ENCODE peak calls at places on chromosomes 1 and 21, in six cellular contexts. H is cardiac septum; Y is AG08395; X is epithelial cell of esophagus; I is Caki2; C is effector memory CD8-positive, alpha-beta T cell. O is an unnamed sample.

GRCh38 chr1:194873328-194873923 is 1687.0 kb upstream of the B3GALT2 start:
- DNase-seq in X (peak), I (no peak), H (no peak), Y (no peak), C (no peak), O (no peak)

GRCh38 chr1:167479331-167479979 is 38.9 kb downstream of the CD247 start:
- DNase-seq in X (no peak), C (no peak), Y (no peak), H (no peak), I (no peak), O (no peak)

GRCh38 chr21:14945176-14945575 is 119.6 kb downstream of the NRIP1 start:
- DNase-seq in Y (no peak), H (no peak), X (no peak), I (no peak), C (no peak), O (no peak)

GRCh38 chr1:3319874-3320245 is 134.6 kb upstream of the ARHGEF16 start:
- DNase-seq in X (peak), H (no peak), C (no peak), I (peak), Y (peak), O (no peak)

GRCh38 chr1:25810341-25811299 is 9.1 kb upstream of the MTFR1L start:
- DNase-seq in I (peak), H (peak), Y (peak), X (peak), C (peak), O (peak)

GRCh38 chr1:83090195-83090594 is 908.7 kb downstream of the TTLL7 start:
- DNase-seq in Y (no peak), X (peak), H (no peak), I (no peak), C (no peak), O (no peak)

GRCh38 chr1:44672254-44672955 is 1.9 kb downstream of the TMEM53 start:
- DNase-seq in Y (no peak), C (no peak), X (peak), I (no peak), H (peak), O (peak)

GRCh38 chr1:185585770-185586169 is 148.4 kb upstream of the HMCN1 start:
- DNase-seq in Y (no peak), C (no peak), H (no peak), I (peak), X (peak), O (no peak)

GRCh38 chr1:30968220-30968971 is 59.8 kb upstream of the SDC3 start:
- DNase-seq in X (peak), H (no peak), C (no peak), I (no peak), Y (no peak), O (no peak)

GRCh38 chr1:1842360-1843146 is 48.3 kb downstream of the GNB1 start:
- DNase-seq in X (no peak), C (no peak), H (no peak), Y (no peak), I (no peak), O (peak)

GRCh38 chr1:223844521-223844961 is 1.2 kb downstream of the TP53BP2 start:
- DNase-seq in I (no peak), Y (no peak), C (no peak), X (peak), H (no peak), O (no peak)

GRCh38 chr1:72282690-72283203 is 408 bp upstream of the NEGR1 start:
- DNase-seq in C (peak), I (peak), Y (peak), X (peak), H (peak), O (peak)